ENCODE peak calls at places on chromosomes 4 and X, in four cellular contexts. N is HepG2, K is K562, Y is GM12878. V is an unnamed sample.

GRCh38 chr4:139523076-139523475 is 32.9 kb downstream of the SETD7 start:
- DNase-seq in N (no peak), K (no peak), Y (no peak), V (no peak)

GRCh38 chr4:11710484-11710883 is 281.8 kb upstream of the HS3ST1 start:
- DNase-seq in N (no peak), K (no peak), Y (no peak), V (no peak)

GRCh38 chrX:93242897-93243296 is 430.5 kb downstream of the NAP1L3 start:
- DNase-seq in N (no peak), K (no peak), Y (no peak), V (no peak)

GRCh38 chr4:8267077-8267476 is 2.5 kb upstream of the HTRA3 start:
- DNase-seq in N (peak; percentile 52), K (peak; percentile 71), Y (no peak), V (peak; percentile 70)

GRCh38 chr4:73607375-73608026 is 12.7 kb downstream of the RASSF6 start:
- DNase-seq in N (no peak), K (no peak), Y (no peak), V (no peak)

GRCh38 chr4:140305053-140305452 is 68.4 kb upstream of the SCOC start:
- DNase-seq in N (no peak), K (no peak), Y (no peak), V (peak; percentile 12)

GRCh38 chr4:40842725-40843401 is 93.1 kb downstream of the NSUN7 start:
- DNase-seq in N (peak; percentile 32), K (no peak), Y (no peak), V (no peak)

GRCh38 chr4:25051534-25051933 is 20.8 kb upstream of the LGI2 start:
- DNase-seq in N (no peak), K (no peak), Y (no peak), V (no peak)

GRCh38 chrX:119398974-119399771 is at the start of gene SLC25A43:
- DNase-seq in N (no peak), K (peak; percentile 51), Y (no peak), V (peak; percentile 67)

GRCh38 chr4:87073187-87073569 is 138.4 kb downstream of the AFF1 start:
- DNase-seq in N (peak; percentile 7), K (no peak), Y (peak; percentile 61), V (no peak)

GRCh38 chr4:84498203-84499026 is 677 bp downstream of the NKX6-1 start:
- DNase-seq in N (no peak), K (no peak), Y (no peak), V (peak; percentile 9)

GRCh38 chr4:118968006-118968405 is 79.4 kb downstream of the SYNPO2 start:
- DNase-seq in N (no peak), K (no peak), Y (peak; percentile 67), V (no peak)

GRCh38 chr4:180855184-180855583 is 1388.0 kb upstream of the TENM3 start:
- DNase-seq in N (no peak), K (no peak), Y (no peak), V (no peak)

GRCh38 chrX:109826954-109827708 is 94.1 kb upstream of the ACSL4 start:
- DNase-seq in N (peak; percentile 72), K (no peak), Y (no peak), V (peak; percentile 21)

GRCh38 chrX:13533726-13534125 is 35.7 kb upstream of the EGFL6 start:
- DNase-seq in N (no peak), K (no peak), Y (no peak), V (peak; percentile 9)

GRCh38 chrX:66833426-66833825 is 194.5 kb upstream of the EDA2R start:
- DNase-seq in N (no peak), K (no peak), Y (peak; percentile 1), V (no peak)

GRCh38 chr4:150769235-150769634 is 187.3 kb downstream of the MAB21L2 start:
- DNase-seq in N (peak; percentile 67), K (peak; percentile 28), Y (no peak), V (peak; percentile 69)

GRCh38 chrX:128019218-128019617 is 33.0 kb downstream of the ACTRT1 start:
- DNase-seq in N (no peak), K (no peak), Y (no peak), V (no peak)

GRCh38 chrX:154761977-154762528 is 611 bp upstream of the DKC1 start:
- DNase-seq in N (no peak), K (no peak), Y (no peak), V (no peak)

GRCh38 chr4:98430708-98431403 is 169.7 kb downstream of the RAP1GDS1 start:
- DNase-seq in N (no peak), K (no peak), Y (no peak), V (peak; percentile 66)

GRCh38 chr4:121053601-121054143 is 18.7 kb downstream of the NDNF start:
- DNase-seq in N (no peak), K (no peak), Y (no peak), V (no peak)

GRCh38 chrX:149531599-149531998 is 9.2 kb upstream of the EOLA1 start:
- DNase-seq in N (no peak), K (no peak), Y (no peak), V (no peak)

GRCh38 chrX:2967998-2968909 is 38.1 kb upstream of the ARSH start:
- DNase-seq in N (no peak), K (peak; percentile 33), Y (no peak), V (no peak)

GRCh38 chrX:143536176-143536575 is 18.9 kb upstream of the SPANXN3 start:
- DNase-seq in N (no peak), K (no peak), Y (no peak), V (no peak)

GRCh38 chr4:177119021-177119461 is 190.6 kb upstream of the NEIL3 start:
- DNase-seq in N (no peak), K (no peak), Y (no peak), V (no peak)

GRCh38 chrX:12978205-12979010 is 3.5 kb downstream of the TMSB4X start:
- DNase-seq in N (no peak), K (peak; percentile 76), Y (no peak), V (no peak)

GRCh38 chr4:159673221-159673620 is 570.3 kb downstream of the RAPGEF2 start:
- DNase-seq in N (no peak), K (no peak), Y (no peak), V (no peak)

GRCh38 chr4:150199056-150199455 is 120.8 kb downstream of the DCLK2 start:
- DNase-seq in N (no peak), K (no peak), Y (no peak), V (no peak)

GRCh38 chr4:37928896-37929537 is 31.2 kb upstream of the PTTG2 start:
- DNase-seq in N (no peak), K (no peak), Y (no peak), V (no peak)

GRCh38 chr4:38189445-38189844 is 229.2 kb downstream of the PTTG2 start:
- DNase-seq in N (peak; percentile 65), K (peak; percentile 67), Y (no peak), V (peak; percentile 74)

GRCh38 chr4:13907255-13907751 is 279.8 kb upstream of the BOD1L1 start:
- DNase-seq in N (peak; percentile 47), K (no peak), Y (no peak), V (peak; percentile 96)

GRCh38 chr4:152591361-152591760 is 55.5 kb upstream of the FBXW7 start:
- DNase-seq in N (no peak), K (peak; percentile 5), Y (no peak), V (no peak)

GRCh38 chr4:17058506-17058905 is 160.1 kb upstream of the LDB2 start:
- DNase-seq in N (no peak), K (no peak), Y (no peak), V (no peak)

GRCh38 chr4:162272215-162272614 is 108.4 kb upstream of the FSTL5 start:
- DNase-seq in N (no peak), K (no peak), Y (no peak), V (no peak)

GRCh38 chrX:135112096-135112729 is 8.1 kb downstream of the ETDB start:
- DNase-seq in N (no peak), K (peak; percentile 41), Y (no peak), V (peak; percentile 31)

GRCh38 chr4:176988226-176988625 is 195.5 kb upstream of the VEGFC start:
- DNase-seq in N (no peak), K (no peak), Y (no peak), V (peak; percentile 87)

GRCh38 chr4:122700178-122700725 is 32.3 kb upstream of the BBS12 start:
- DNase-seq in N (peak; percentile 12), K (peak; percentile 92), Y (no peak), V (peak; percentile 6)

DNA sequence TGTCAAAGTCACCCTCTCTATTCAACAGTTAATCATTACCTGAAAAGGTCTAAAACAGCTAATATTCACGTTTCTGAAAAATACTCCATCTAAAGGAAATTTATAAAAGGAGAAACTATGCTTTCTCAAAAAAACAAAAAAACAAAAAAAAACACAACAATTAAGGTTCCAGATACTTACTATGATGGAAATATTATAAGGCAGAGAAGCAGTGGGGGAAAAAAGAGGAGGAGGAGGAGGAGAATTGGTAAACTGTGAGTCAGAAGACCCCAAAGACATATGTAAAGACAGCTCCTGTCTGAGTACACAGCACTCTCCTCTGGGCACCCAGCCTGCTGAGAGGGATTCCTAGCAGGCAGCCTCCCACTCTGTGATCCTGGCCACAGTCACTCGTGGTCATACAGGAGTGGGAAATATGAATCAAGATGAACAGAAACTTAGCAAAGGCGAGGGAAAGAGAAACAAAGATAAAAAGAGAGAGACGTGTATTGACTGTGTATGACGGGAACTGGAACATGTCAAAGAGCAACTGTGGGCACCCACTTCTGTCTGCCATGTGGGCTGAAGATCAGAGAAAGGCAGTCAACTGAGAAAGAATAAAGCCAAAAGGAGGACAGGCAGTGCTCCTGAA is 12.5 kb downstream of the KLHL15 start:
- DNase-seq in N (no peak), K (no peak), Y (peak; percentile 45), V (no peak)
- TF ChIP-seq CHD4 in N (no peak), K (no peak), Y (no peak), V (no peak)

DNA sequence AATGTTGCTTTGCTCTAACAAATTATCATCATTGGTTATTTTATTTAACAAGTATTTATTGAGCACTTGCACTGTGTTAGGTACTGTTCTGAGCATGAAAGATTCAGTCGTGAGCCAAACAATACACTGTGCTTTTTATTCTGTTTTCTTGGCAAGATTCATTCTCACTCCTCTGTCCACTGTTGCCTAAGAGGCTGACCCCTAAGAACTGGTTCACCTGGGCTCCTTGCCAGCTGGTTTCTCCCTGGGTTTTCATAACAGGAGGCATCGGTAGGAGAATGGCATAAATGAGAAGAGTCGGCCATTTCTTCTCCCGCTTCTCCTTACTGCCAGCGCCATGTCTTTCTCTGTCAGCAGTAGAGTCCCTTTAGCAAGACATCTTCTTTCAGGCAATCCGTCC is 243.7 kb upstream of the DIAPH2 start:
- DNase-seq in N (no peak), K (no peak), Y (no peak), V (no peak)
- TF ChIP-seq HDAC2 in N (no peak), K (no peak), Y (no peak), V (no peak)

DNA sequence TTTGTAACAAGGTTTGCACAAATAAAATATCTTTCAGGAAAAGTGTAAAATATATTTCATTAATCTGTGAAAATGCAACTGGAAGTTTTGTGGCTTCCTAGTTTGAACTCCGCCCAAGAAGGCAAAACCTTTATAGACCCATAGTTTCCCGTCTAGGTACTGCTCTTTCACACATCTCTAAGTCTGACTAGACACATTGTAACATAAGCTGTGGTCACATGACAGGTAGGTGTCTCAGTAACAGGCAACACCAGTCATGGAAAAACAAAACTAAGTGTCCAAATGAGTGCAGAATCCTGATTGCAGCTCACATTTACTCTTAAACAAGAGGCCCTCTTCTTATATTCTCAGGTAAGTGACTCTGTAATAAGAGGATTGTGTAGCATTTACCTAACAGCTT is 55.6 kb downstream of the SNCA start:
- DNase-seq in N (no peak), K (no peak), Y (no peak), V (no peak)
- TF ChIP-seq KDM1A in N (no peak), K (no peak), Y (no peak), V (no peak)

DNA sequence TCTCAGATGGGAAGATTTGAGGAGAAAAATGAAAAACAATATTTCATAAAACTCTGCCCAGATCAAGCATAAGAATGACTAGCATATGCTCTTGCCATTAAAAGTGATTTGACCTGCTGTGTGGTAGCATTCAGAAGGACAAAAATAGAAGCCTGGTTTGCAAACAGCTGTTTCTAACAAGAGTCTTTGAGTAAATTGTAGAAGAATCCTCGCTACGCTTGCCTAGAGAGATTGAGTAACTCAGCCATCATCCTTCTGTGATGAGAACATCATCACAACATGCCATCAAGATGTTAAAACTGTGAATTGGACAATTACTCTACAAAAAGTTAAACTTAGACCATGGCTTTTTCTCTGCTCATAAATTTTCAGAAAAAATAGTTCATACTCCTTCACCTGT is 168.9 kb upstream of the PUDP start:
- DNase-seq in N (no peak), K (no peak), Y (no peak), V (no peak)
- TF ChIP-seq CHD4 in N (no peak), K (no peak), Y (no peak), V (no peak)